ENCODE peak calls at places on chromosomes 2 and 18, in ten cellular contexts. Q is EH; J is mesothelial cell of epicardium; R is colonic mucosa; E is RPMI7951; I is B cell; M is activated naive CD8-positive, alpha-beta T cell treated with anti-CD3 and anti-CD28 coated beads, Interleukin-2, amount 10 ng/mL, durations not matched to agents 7 days and 5 days; D is SK-N-SH; W is lower leg skin; B is SW480. X is an unnamed sample.

GRCh38 chr2:222791946-222792649 is 68.7 kb upstream of the ACSL3 start:
- DNase-seq in Q (no peak), J (no peak), R (no peak), E (no peak), I (no peak), M (no peak), D (no peak), W (peak), B (no peak), X (no peak)

GRCh38 chr18:58887613-58887963 is 22.9 kb downstream of the ZNF532 start:
- DNase-seq in Q (no peak), J (no peak), R (peak), E (peak), I (peak), M (peak), D (no peak), W (no peak), B (peak), X (no peak)

GRCh38 chr2:120860579-120860922 is 124.9 kb downstream of the GLI2 start:
- DNase-seq in Q (no peak), J (no peak), R (no peak), E (no peak), I (no peak), M (no peak), D (no peak), W (no peak), B (no peak), X (no peak)

GRCh38 chr2:125543968-125544514 is 1111.9 kb upstream of the GYPC start:
- DNase-seq in Q (no peak), J (no peak), R (no peak), E (no peak), I (no peak), M (no peak), D (no peak), W (no peak), B (peak), X (no peak)

GRCh38 chr18:25669741-25670140 is 317.8 kb upstream of the ZNF521 start:
- DNase-seq in Q (peak), J (no peak), R (no peak), E (peak), I (no peak), M (no peak), D (no peak), W (no peak), B (no peak), X (no peak)

GRCh38 chr18:31990823-31991222 is 27.8 kb upstream of the RNF125 start:
- DNase-seq in Q (no peak), J (no peak), R (no peak), E (no peak), I (no peak), M (no peak), D (no peak), W (no peak), B (no peak), X (no peak)

GRCh38 chr2:189191766-189192165 is 12.2 kb upstream of the COL5A2 start:
- DNase-seq in Q (peak), J (no peak), R (no peak), E (no peak), I (no peak), M (no peak), D (no peak), W (no peak), B (no peak), X (no peak)

GRCh38 chr2:42102606-42103450 is 55.0 kb downstream of the PKDCC start:
- DNase-seq in Q (peak), J (peak), R (peak), E (peak), I (no peak), M (peak), D (peak), W (peak), B (peak), X (no peak)

GRCh38 chr2:98727369-98727749 is 3.6 kb downstream of the MGAT4A start:
- DNase-seq in Q (no peak), J (no peak), R (peak), E (no peak), I (no peak), M (no peak), D (no peak), W (no peak), B (no peak), X (no peak)

GRCh38 chr2:64542071-64543005 is 18.2 kb downstream of the AFTPH start:
- DNase-seq in Q (peak), J (no peak), R (no peak), E (no peak), I (no peak), M (no peak), D (no peak), W (no peak), B (no peak), X (no peak)

GRCh38 chr18:45774065-45774521 is 50.1 kb downstream of the SLC14A1 start:
- DNase-seq in Q (peak), J (no peak), R (no peak), E (peak), I (no peak), M (no peak), D (no peak), W (no peak), B (peak), X (no peak)

GRCh38 chr18:2883137-2883671 is 36.4 kb downstream of the EMILIN2 start:
- DNase-seq in Q (no peak), J (no peak), R (no peak), E (no peak), I (no peak), M (peak), D (no peak), W (peak), B (no peak), X (no peak)

GRCh38 chr18:8982416-8983183 is 119.9 kb upstream of the NDUFV2 start:
- DNase-seq in Q (peak), J (no peak), R (peak), E (peak), I (peak), M (no peak), D (peak), W (no peak), B (peak), X (no peak)

GRCh38 chr2:25473131-25473530 is 131.4 kb upstream of the DNMT3A start:
- DNase-seq in Q (no peak), J (no peak), R (no peak), E (no peak), I (no peak), M (no peak), D (no peak), W (no peak), B (no peak), X (no peak)

GRCh38 chr18:59697236-59697932 is at the start of gene CCBE1:
- DNase-seq in Q (peak), J (peak), R (peak), E (peak), I (no peak), M (peak), D (peak), W (peak), B (peak), X (no peak)

GRCh38 chr2:60355849-60356261 is 197.6 kb downstream of the BCL11A start:
- DNase-seq in Q (no peak), J (no peak), R (no peak), E (no peak), I (no peak), M (no peak), D (no peak), W (no peak), B (no peak), X (no peak)